ENCODE peak calls at places on chromosome 3, in ten cellular contexts. B is fibroblast of mammary gland; O is activated B cell treated with CpG ODN at 0.5 μM for 24 hours; F is activated CD8-positive, alpha-beta memory T cell treated with anti-CD3 and anti-CD28 coated beads for 1 hour; P is activated CD4-positive, alpha-beta T cell treated with anti-CD3 and anti-CD28 coated beads, Interleukin-2, amount 50 U/mL, for 48 hours; K is fibroblast of the aortic adventitia; Q is activated CD4-positive, alpha-beta memory T cell treated with anti-CD3 and anti-CD28 coated beads, Interleukin-2, amount 10 ng/mL, durations not matched to agents 7 days and 5 days; D is Ammon's horn; I is GDM1; L is NCI-H748 treated with DMSO at 0.1 percent for 48 hours. A is an unnamed sample.

GRCh38 chr3:57826952-57827723 is 71.0 kb downstream of the SLMAP start:
- DNase-seq in B (no peak), O (no peak), F (no peak), P (no peak), K (no peak), Q (no peak), D (no peak), I (no peak), L (no peak), A (no peak)

GRCh38 chr3:145531548-145531947 is 629.4 kb downstream of the PLOD2 start:
- DNase-seq in B (no peak), O (no peak), F (no peak), P (no peak), K (no peak), Q (no peak), D (no peak), I (no peak), L (no peak), A (no peak)

GRCh38 chr3:152376351-152377183 is 107.8 kb downstream of the MBNL1 start:
- DNase-seq in B (peak), O (peak), F (no peak), P (no peak), K (peak), Q (no peak), D (peak), I (peak), L (no peak), A (no peak)

GRCh38 chr3:42898896-42899675 is 6.9 kb upstream of the ZNF662 start:
- DNase-seq in B (peak), O (no peak), F (no peak), P (no peak), K (no peak), Q (no peak), D (no peak), I (no peak), L (no peak), A (no peak)

GRCh38 chr3:197373096-197373495 is 74.7 kb upstream of the DLG1 start:
- DNase-seq in B (no peak), O (no peak), F (no peak), P (no peak), K (no peak), Q (no peak), D (no peak), I (no peak), L (no peak), A (no peak)

GRCh38 chr3:159158213-159158612 is 356.4 kb downstream of the MFSD1 start:
- DNase-seq in B (peak), O (no peak), F (no peak), P (no peak), K (peak), Q (no peak), D (no peak), I (no peak), L (no peak), A (no peak)

GRCh38 chr3:160006282-160007163 is 17.9 kb downstream of the IL12A start:
- DNase-seq in B (peak), O (no peak), F (no peak), P (peak), K (peak), Q (no peak), D (peak), I (peak), L (no peak), A (peak)

GRCh38 chr3:137771401-137772230 is 7.5 kb downstream of the SOX14 start:
- DNase-seq in B (no peak), O (no peak), F (no peak), P (no peak), K (no peak), Q (no peak), D (no peak), I (no peak), L (no peak), A (no peak)

GRCh38 chr3:25007974-25008658 is 419.9 kb upstream of the RARB start:
- DNase-seq in B (peak), O (no peak), F (no peak), P (no peak), K (peak), Q (no peak), D (no peak), I (no peak), L (no peak), A (no peak)

GRCh38 chr3:99324854-99325253 is 313.5 kb upstream of the COL8A1 start:
- DNase-seq in B (no peak), O (no peak), F (no peak), P (no peak), K (no peak), Q (no peak), D (no peak), I (no peak), L (no peak), A (no peak)

GRCh38 chr3:10205461-10206165 is 40.9 kb downstream of the IRAK2 start:
- DNase-seq in B (peak), O (no peak), F (no peak), P (no peak), K (peak), Q (no peak), D (no peak), I (no peak), L (no peak), A (peak)

GRCh38 chr3:128854382-128854939 is 25.0 kb upstream of the ACAD9 start:
- DNase-seq in B (no peak), O (no peak), F (no peak), P (no peak), K (no peak), Q (no peak), D (no peak), I (no peak), L (no peak), A (no peak)

GRCh38 chr3:64578384-64578783 is 109.4 kb downstream of the ADAMTS9 start:
- DNase-seq in B (peak), O (no peak), F (no peak), P (no peak), K (no peak), Q (no peak), D (no peak), I (no peak), L (no peak), A (no peak)

GRCh38 chr3:143036557-143036956 is 35.2 kb downstream of the U2SURP start:
- DNase-seq in B (no peak), O (no peak), F (no peak), P (no peak), K (no peak), Q (no peak), D (no peak), I (no peak), L (no peak), A (no peak)

GRCh38 chr3:122263974-122264588 is 61.0 kb upstream of the CSTA start:
- DNase-seq in B (no peak), O (no peak), F (no peak), P (no peak), K (no peak), Q (no peak), D (no peak), I (no peak), L (no peak), A (no peak)

GRCh38 chr3:61903074-61903473 is 341.7 kb downstream of the PTPRG start:
- DNase-seq in B (no peak), O (no peak), F (no peak), P (no peak), K (no peak), Q (no peak), D (no peak), I (no peak), L (no peak), A (no peak)

GRCh38 chr3:155423526-155423925 is 130.0 kb upstream of the STRIT1 start:
- DNase-seq in B (no peak), O (no peak), F (no peak), P (no peak), K (no peak), Q (no peak), D (no peak), I (no peak), L (no peak), A (no peak)

A was measured in NCI-H226.